ENCODE peak calls at places on chromosomes 2 and 18, in seven cellular contexts. T is left ventricle myocardium inferior; Y is RWPE2; A is PC-3; E is kidney epithelial cell; L is AG10803; X is CD4-positive, alpha-beta memory T cell. Z is an unnamed sample.

GRCh38 chr2:63040586-63040985 is 10.0 kb upstream of the OTX1 start:
- DNase-seq in T (no peak), Y (no peak), A (no peak), E (no peak), L (no peak), X (no peak), Z (no peak)

GRCh38 chr2:166382-166781 is 97.5 kb downstream of the SH3YL1 start:
- DNase-seq in T (no peak), Y (no peak), A (no peak), E (no peak), L (no peak), X (no peak), Z (no peak)

GRCh38 chr2:70992945-70993688 is 1.6 kb downstream of the TEX261 start:
- DNase-seq in T (no peak), Y (no peak), A (no peak), E (no peak), L (no peak), X (no peak), Z (no peak)

GRCh38 chr2:231297108-231297908 is 98.2 kb upstream of the B3GNT7 start:
- DNase-seq in T (peak; percentile 53), Y (no peak), A (peak; percentile 68), E (no peak), L (peak; percentile 53), X (no peak), Z (peak; percentile 59)

GRCh38 chr18:25604909-25605247 is 252.9 kb upstream of the ZNF521 start:
- DNase-seq in T (no peak), Y (no peak), A (no peak), E (no peak), L (no peak), X (no peak), Z (no peak)

GRCh38 chr2:27993950-27994728 is 103.6 kb downstream of the BABAM2 start:
- DNase-seq in T (no peak), Y (no peak), A (no peak), E (no peak), L (no peak), X (no peak), Z (no peak)

GRCh38 chr2:3435440-3435839 is 55.9 kb downstream of the TRAPPC12 start:
- DNase-seq in T (no peak), Y (no peak), A (no peak), E (no peak), L (no peak), X (no peak), Z (no peak)

GRCh38 chr2:97713296-97714083 is at the start of gene ZAP70:
- DNase-seq in T (peak; percentile 10), Y (no peak), A (no peak), E (no peak), L (no peak), X (peak; percentile 77), Z (no peak)

GRCh38 chr18:79405019-79405780 is 9.5 kb downstream of the NFATC1 start:
- DNase-seq in T (peak; percentile 7), Y (no peak), A (no peak), E (no peak), L (no peak), X (peak; percentile 32), Z (no peak)

GRCh38 chr2:219496781-219497494 is 1.8 kb upstream of the GMPPA start:
- DNase-seq in T (no peak), Y (no peak), A (no peak), E (no peak), L (no peak), X (no peak), Z (no peak)

GRCh38 chr18:46211816-46212215 is 107.6 kb downstream of the HAUS1 start:
- DNase-seq in T (no peak), Y (no peak), A (peak; percentile 6), E (no peak), L (no peak), X (peak; percentile 45), Z (no peak)

GRCh38 chr18:79405781-79406575 is 10.2 kb downstream of the NFATC1 start:
- DNase-seq in T (peak; percentile 54), Y (no peak), A (no peak), E (no peak), L (no peak), X (peak; percentile 95), Z (no peak)

GRCh38 chr2:239716536-239717318 is 308.4 kb downstream of the NDUFA10 start:
- DNase-seq in T (no peak), Y (no peak), A (no peak), E (no peak), L (peak; percentile 32), X (no peak), Z (peak; percentile 3)

GRCh38 chr18:22045221-22045918 is 124.0 kb upstream of the GATA6 start:
- DNase-seq in T (no peak), Y (no peak), A (no peak), E (no peak), L (no peak), X (no peak), Z (peak; percentile 84)

GRCh38 chr18:48640566-48641270 is 101.9 kb downstream of the CTIF start:
- DNase-seq in T (no peak), Y (peak; percentile 24), A (no peak), E (no peak), L (peak; percentile 16), X (no peak), Z (no peak)

GRCh38 chr2:11975373-11975772 is 228.9 kb downstream of the LPIN1 start:
- DNase-seq in T (no peak), Y (no peak), A (no peak), E (no peak), L (no peak), X (no peak), Z (no peak)
- H3K4me3 ChIP-seq in T (no peak overlapping the region), Y (no peak overlapping the region), A (no peak overlapping the region), E (no peak overlapping the region), L (no peak overlapping the region), X (no peak overlapping the region), Z (no peak overlapping the region)

GRCh38 chr18:39801010-39801409 is 2154.0 kb upstream of the PIK3C3 start:
- DNase-seq in T (no peak), Y (no peak), A (no peak), E (no peak), L (no peak), X (no peak), Z (no peak)

GRCh38 chr18:39795350-39795749 is 2159.7 kb upstream of the PIK3C3 start:
- DNase-seq in T (no peak), Y (no peak), A (no peak), E (no peak), L (no peak), X (no peak), Z (no peak)

GRCh38 chr18:39796413-39796812 is 2158.6 kb upstream of the PIK3C3 start:
- DNase-seq in T (no peak), Y (no peak), A (no peak), E (no peak), L (no peak), X (no peak), Z (no peak)

GRCh38 chr18:39801848-39802247 is 2153.2 kb upstream of the PIK3C3 start:
- DNase-seq in T (no peak), Y (no peak), A (no peak), E (no peak), L (no peak), X (no peak), Z (no peak)

DNA sequence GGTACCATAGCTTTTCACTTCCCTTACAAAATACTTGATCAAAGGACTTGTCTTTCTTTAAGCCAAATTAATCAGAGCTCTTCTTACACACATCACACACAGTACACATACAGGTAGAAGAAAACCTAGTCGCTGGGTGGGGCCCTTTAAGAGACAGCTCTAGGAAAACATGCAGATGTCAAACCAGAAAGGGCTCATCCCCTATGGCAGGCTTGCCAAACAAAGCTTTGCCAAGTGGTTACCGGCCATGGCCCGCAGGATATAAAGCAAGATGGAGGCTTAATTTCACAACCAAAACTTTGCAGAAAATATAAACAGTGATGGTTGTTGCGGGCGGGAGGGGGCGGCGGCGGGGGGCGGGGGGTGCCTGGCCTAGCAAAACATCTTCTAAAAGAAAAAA is 2156.0 kb upstream of the PIK3C3 start:
- DNase-seq in T (no peak), Y (no peak), A (peak; percentile 16), E (no peak), L (peak; percentile 27), X (no peak), Z (no peak)
- H3K4me3 ChIP-seq in T (no peak overlapping the region), Y (peak overlapping the region; percentile 51), A (peak overlapping the region; percentile 86), E (peak overlapping the region; percentile 86), L (no peak overlapping the region), X (no peak overlapping the region), Z (peak overlapping the region; percentile 75)

GRCh38 chr2:24913896-24914295 is 6.1 kb downstream of the ADCY3 start:
- DNase-seq in T (no peak), Y (no peak), A (no peak), E (no peak), L (no peak), X (no peak), Z (no peak)

GRCh38 chr2:24914713-24915112 is 5.3 kb downstream of the ADCY3 start:
- DNase-seq in T (no peak), Y (no peak), A (no peak), E (no peak), L (no peak), X (no peak), Z (no peak)

GRCh38 chr2:24917731-24918325 is 2.2 kb downstream of the ADCY3 start:
- DNase-seq in T (no peak), Y (no peak), A (no peak), E (no peak), L (no peak), X (no peak), Z (no peak)

GRCh38 chr2:24917086-24917485 is 3.0 kb downstream of the ADCY3 start:
- DNase-seq in T (no peak), Y (no peak), A (no peak), E (no peak), L (peak; percentile 40), X (no peak), Z (no peak)

DNA sequence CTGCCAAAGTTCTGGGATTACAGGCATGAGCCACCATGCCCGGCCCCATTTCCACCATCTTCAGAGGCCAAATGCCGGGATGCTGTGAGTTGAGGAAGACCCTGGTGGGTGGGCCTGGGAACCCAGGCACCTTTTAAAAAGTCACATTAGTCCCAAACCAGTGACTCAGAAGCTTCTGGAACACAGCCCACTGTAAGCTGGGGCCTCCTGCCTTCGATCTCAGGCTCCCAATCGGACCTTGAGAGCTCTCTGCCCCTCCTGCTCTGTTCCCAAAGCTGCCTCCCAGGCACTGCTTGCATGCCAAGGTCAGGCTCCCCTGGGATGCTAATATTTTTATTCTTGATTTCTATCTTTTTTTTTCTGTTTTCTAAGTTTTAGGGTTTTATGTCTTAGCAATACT is 4.2 kb downstream of the ADCY3 start:
- DNase-seq in T (no peak), Y (no peak), A (no peak), E (no peak), L (no peak), X (no peak), Z (no peak)
- H3K4me3 ChIP-seq in T (peak overlapping the region; percentile 76), Y (no peak overlapping the region), A (no peak overlapping the region), E (no peak overlapping the region), L (no peak overlapping the region), X (no peak overlapping the region), Z (no peak overlapping the region)

DNA sequence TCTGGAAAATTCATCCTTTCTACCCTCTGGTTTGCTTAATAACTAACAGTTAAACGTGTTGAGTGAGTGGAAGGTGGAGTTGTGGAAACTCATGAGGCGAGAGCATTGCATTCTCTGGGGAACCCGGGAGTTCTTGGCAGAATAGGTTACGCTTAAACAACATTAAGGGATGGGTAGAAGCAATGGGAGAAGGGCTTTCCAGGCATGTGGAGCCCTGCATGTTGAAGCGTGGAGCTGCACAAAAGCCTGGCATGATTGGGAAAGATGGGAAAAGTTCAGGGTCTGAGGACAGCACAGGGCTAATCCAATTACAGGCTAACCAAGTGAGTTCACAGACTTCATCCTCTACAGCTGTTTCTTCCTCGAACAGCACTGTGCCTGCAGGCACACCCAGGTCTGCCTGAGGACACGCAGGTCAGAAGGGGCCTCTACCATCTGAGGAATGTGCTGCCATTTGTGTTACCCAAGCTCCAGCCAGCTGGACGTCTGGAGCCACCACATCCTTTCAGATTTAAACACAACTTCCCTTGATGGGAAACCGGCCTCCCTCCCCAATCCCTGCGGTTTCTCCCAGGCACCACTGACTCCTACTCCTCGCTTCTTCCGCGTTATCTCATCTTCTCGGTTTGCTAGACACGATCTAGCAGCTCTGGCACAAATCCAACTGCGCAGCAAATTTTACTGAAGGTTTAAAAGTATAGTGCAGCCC is 164.2 kb downstream of the ANTXR1 start:
- DNase-seq in T (peak; percentile 58), Y (no peak), A (no peak), E (no peak), L (peak; percentile 100), X (no peak), Z (peak; percentile 48)
- H3K4me3 ChIP-seq in T (peak overlapping the region; percentile 17), Y (no peak overlapping the region), A (no peak overlapping the region), E (no peak overlapping the region), L (peak overlapping the region; percentile 22), X (no peak overlapping the region), Z (no peak overlapping the region)